ENCODE peak calls at places on chromosome 17, in eight cellular contexts. I is CD8-positive, alpha-beta T cell; B is IMR-90; A is uterus; R is neural progenitor cell; C is CD4-positive, alpha-beta T cell; L is GM12878; F is BJ. K is an unnamed sample.

GRCh38 chr17:67218385-67218950 is 26.5 kb downstream of the HELZ start:
- DNase-seq in L (no peak), F (no peak), R (no peak), C (no peak), I (no peak), A (no peak), B (peak), K (no peak)

GRCh38 chr17:74682442-74683190 is 30.1 kb downstream of the CD300LF start:
- DNase-seq in B (no peak), I (no peak), L (no peak), C (no peak), F (no peak), R (no peak), A (no peak), K (no peak)

GRCh38 chr17:72953621-72954020 is 138.9 kb downstream of the SLC39A11 start:
- DNase-seq in A (no peak), F (no peak), R (no peak), I (no peak), C (no peak), L (no peak), B (no peak), K (no peak)

GRCh38 chr17:8522577-8522976 is 86.9 kb downstream of the NDEL1 start:
- DNase-seq in B (no peak), L (no peak), C (no peak), I (no peak), R (no peak), A (no peak), F (no peak), K (no peak)

GRCh38 chr17:68101992-68102758 is 66.6 kb downstream of the KPNA2 start:
- DNase-seq in B (no peak), F (no peak), R (peak), L (no peak), I (peak), A (no peak), C (peak), K (no peak)

GRCh38 chr17:79019631-79020584 is 4.1 kb upstream of the C1QTNF1 start:
- DNase-seq in B (peak), F (no peak), I (peak), C (peak), R (peak), L (no peak), A (peak), K (no peak)

GRCh38 chr17:40218740-40219072 is 398 bp upstream of the WIPF2 start:
- DNase-seq in I (peak), C (peak), R (peak), L (peak), B (peak), F (no peak), A (peak), K (peak)

GRCh38 chr17:77723071-77723908 is 235.2 kb upstream of the TNRC6C start:
- DNase-seq in B (no peak), A (no peak), I (no peak), C (no peak), F (no peak), R (no peak), L (no peak), K (no peak)

GRCh38 chr17:79927136-79927661 is 88.0 kb upstream of the CBX4 start:
- DNase-seq in C (no peak), L (no peak), B (no peak), A (no peak), R (no peak), F (no peak), I (no peak), K (no peak)

GRCh38 chr17:28747046-28747691 is 3.4 kb downstream of the TRAF4 start:
- DNase-seq in L (no peak), I (no peak), A (no peak), C (no peak), R (no peak), F (no peak), B (no peak), K (no peak)

GRCh38 chr17:78745407-78746088 is 36.5 kb downstream of the CYTH1 start:
- DNase-seq in I (no peak), L (no peak), F (no peak), A (no peak), B (peak), R (peak), C (no peak), K (no peak)

GRCh38 chr17:76345377-76345945 is 8.3 kb downstream of the PRPSAP1 start:
- DNase-seq in R (no peak), F (no peak), B (peak), C (no peak), A (no peak), L (no peak), I (no peak), K (no peak)

GRCh38 chr17:79986441-79987186 is 49.1 kb downstream of the TBC1D16 start:
- DNase-seq in A (no peak), B (peak), L (no peak), F (no peak), I (no peak), C (no peak), R (no peak), K (no peak)

GRCh38 chr17:73452056-73452455 is 140.3 kb upstream of the CDC42EP4 start:
- DNase-seq in C (no peak), B (no peak), F (no peak), L (no peak), I (no peak), R (no peak), A (no peak), K (no peak)

GRCh38 chr17:34303606-34304005 is 15.6 kb upstream of the CCL8 start:
- DNase-seq in L (no peak), A (no peak), C (no peak), I (no peak), R (no peak), B (no peak), F (no peak), K (no peak)

GRCh38 chr17:83050651-83051422 is 28.6 kb upstream of the METRNL start:
- DNase-seq in I (no peak), C (no peak), F (no peak), A (no peak), B (no peak), L (no peak), R (no peak), K (no peak)

GRCh38 chr17:80996422-80997305 is 5.0 kb downstream of the CHMP6 start:
- DNase-seq in B (no peak), A (no peak), C (no peak), F (no peak), I (no peak), R (no peak), L (no peak), K (no peak)

GRCh38 chr17:56310780-56311179 is 157.5 kb downstream of the ANKFN1 start:
- DNase-seq in R (no peak), A (no peak), F (no peak), L (no peak), I (no peak), C (no peak), B (no peak), K (no peak)

GRCh38 chr17:38457577-38458371 is 29.5 kb downstream of the ARHGAP23 start:
- DNase-seq in B (no peak), R (no peak), A (no peak), F (no peak), L (no peak), C (no peak), I (no peak), K (no peak)

GRCh38 chr17:81083125-81083765 is 48.3 kb downstream of the BAIAP2 start:
- DNase-seq in R (no peak), L (no peak), A (no peak), I (no peak), F (no peak), B (no peak), C (no peak), K (peak)

GRCh38 chr17:6507535-6507934 is 48.8 kb downstream of the PITPNM3 start:
- DNase-seq in C (no peak), A (peak), B (peak), R (no peak), F (peak), L (no peak), I (no peak), K (no peak)

GRCh38 chr17:6755731-6756184 is at the start of gene XAF1:
- DNase-seq in B (peak), L (peak), R (no peak), F (peak), C (peak), A (peak), I (peak), K (no peak)

GRCh38 chr17:72270530-72270929 is 149.7 kb downstream of the SOX9 start:
- DNase-seq in L (no peak), B (peak), R (no peak), F (no peak), I (no peak), C (no peak), A (no peak), K (no peak)

GRCh38 chr17:43917348-43918025 is 10.2 kb upstream of the MPP2 start:
- DNase-seq in A (peak), B (peak), I (peak), R (peak), C (peak), L (no peak), F (no peak), K (no peak)

GRCh38 chr17:41962768-41963434 is 3.7 kb upstream of the CNP start:
- DNase-seq in R (peak), L (no peak), A (peak), I (peak), F (no peak), B (peak), C (peak), K (peak)

GRCh38 chr17:82095777-82096708 is 2.0 kb downstream of the FASN start:
- DNase-seq in L (no peak), B (no peak), F (no peak), C (no peak), A (peak), I (no peak), R (no peak), K (no peak)

GRCh38 chr17:29567362-29568330 is 809 bp upstream of the ABHD15 start:
- DNase-seq in L (no peak), R (peak), F (no peak), I (peak), A (peak), C (peak), B (peak), K (peak)

GRCh38 chr17:12395733-12396354 is 269.8 kb upstream of the MYOCD start:
- DNase-seq in A (no peak), B (no peak), L (no peak), R (peak), F (no peak), I (no peak), C (no peak), K (no peak)

GRCh38 chr17:78412403-78412802 is 34.0 kb downstream of the PGS1 start:
- DNase-seq in I (no peak), F (no peak), B (peak), A (no peak), R (peak), L (no peak), C (no peak), K (no peak)

GRCh38 chr17:43983515-43984411 is 20.7 kb upstream of the NAGS start:
- DNase-seq in F (no peak), L (no peak), B (no peak), C (no peak), I (no peak), A (no peak), R (peak), K (peak)

GRCh38 chr17:77470800-77471733 is 330.3 kb downstream of the SEC14L1 start:
- DNase-seq in R (peak), C (no peak), I (no peak), F (no peak), B (peak), L (no peak), A (peak), K (no peak)

GRCh38 chr17:45090711-45091110 is 29.6 kb downstream of the NMT1 start:
- DNase-seq in C (no peak), B (peak), R (no peak), F (no peak), A (no peak), I (no peak), L (no peak), K (no peak)

GRCh38 chr17:1109606-1110523 is 69.9 kb downstream of the ABR start:
- DNase-seq in A (no peak), L (no peak), I (peak), C (no peak), R (peak), F (no peak), B (no peak), K (peak)
- TF ChIP-seq CTCF in A (no peak), L (no peak), I (no peak), C (no peak), R (no peak), F (peak), B (no peak), K (peak)

GRCh38 chr17:49695698-49696232 is 12.0 kb downstream of the SLC35B1 start:
- DNase-seq in A (no peak), I (no peak), R (no peak), C (no peak), L (no peak), F (no peak), B (no peak), K (no peak)
- TF ChIP-seq CTCF in A (no peak), I (no peak), R (no peak), C (no peak), L (no peak), F (no peak), B (no peak), K (no peak)

GRCh38 chr17:21061158-21061835 is 18.5 kb upstream of the USP22 start:
- DNase-seq in I (no peak), C (no peak), B (no peak), L (no peak), A (no peak), F (no peak), R (no peak), K (no peak)

GRCh38 chr17:21058098-21058893 is 15.5 kb upstream of the USP22 start:
- DNase-seq in R (no peak), A (no peak), L (no peak), B (peak), I (no peak), F (no peak), C (no peak), K (no peak)

GRCh38 chr17:21059761-21060160 is 16.9 kb upstream of the USP22 start:
- DNase-seq in A (no peak), R (no peak), I (no peak), B (no peak), L (no peak), C (no peak), F (no peak), K (no peak)

GRCh38 chr17:21066394-21066793 is 23.6 kb upstream of the USP22 start:
- DNase-seq in C (no peak), F (no peak), A (no peak), R (no peak), L (no peak), I (no peak), B (no peak), K (no peak)

GRCh38 chr17:21061971-21062526 is 19.2 kb upstream of the USP22 start:
- DNase-seq in C (no peak), R (no peak), A (no peak), F (no peak), L (peak), I (no peak), B (no peak), K (no peak)
- TF ChIP-seq CTCF in C (no peak), R (no peak), A (no peak), F (no peak), L (peak), I (no peak), B (no peak), K (no peak)

GRCh38 chr17:61463068-61463980 is 11.1 kb downstream of the TBX4 start:
- DNase-seq in L (no peak), A (no peak), C (no peak), B (no peak), F (no peak), I (no peak), R (no peak), K (no peak)
- TF ChIP-seq CTCF in L (no peak), A (no peak), C (no peak), B (no peak), F (peak), I (no peak), R (peak), K (peak)